ENCODE peak calls at places on chromosomes 16 and 17, in eight cellular contexts. G is epithelial cell of esophagus, Q is mucosa of descending colon, F is brain microvascular endothelial cell, J is lower lobe of right lung, R is upper lobe of right lung, A is upper lobe of left lung, I is AG09309. D is an unnamed sample.

GRCh38 chr17:51770031-51770759 is 388.3 kb downstream of the CA10 start:
- DNase-seq in G (peak), Q (peak), F (no peak), J (no peak), R (no peak), A (no peak), I (no peak), D (no peak)

GRCh38 chr17:207775-208174 is 26.3 kb upstream of the DOC2B start:
- DNase-seq in G (no peak), Q (no peak), F (no peak), J (no peak), R (no peak), A (no peak), I (no peak), D (no peak)

GRCh38 chr17:58329808-58330543 is 1.4 kb upstream of the TSPOAP1 start:
- DNase-seq in G (no peak), Q (no peak), F (no peak), J (peak), R (no peak), A (no peak), I (no peak), D (no peak)

GRCh38 chr17:57682667-57683066 is 62.4 kb downstream of the CCDC182 start:
- DNase-seq in G (no peak), Q (no peak), F (no peak), J (no peak), R (no peak), A (no peak), I (no peak), D (no peak)

GRCh38 chr17:20852541-20853370 is 190.1 kb downstream of the USP22 start:
- DNase-seq in G (peak), Q (peak), F (no peak), J (no peak), R (no peak), A (peak), I (no peak), D (no peak)

GRCh38 chr16:72836985-72837384 is 210.9 kb downstream of the ZFHX3 start:
- DNase-seq in G (no peak), Q (no peak), F (no peak), J (no peak), R (no peak), A (no peak), I (no peak), D (no peak)

GRCh38 chr16:81655474-81656162 is 123.5 kb upstream of the PLCG2 start:
- DNase-seq in G (no peak), Q (no peak), F (no peak), J (no peak), R (no peak), A (no peak), I (no peak), D (no peak)

GRCh38 chr17:27630607-27631408 is at the start of gene LGALS9:
- DNase-seq in G (no peak), Q (peak), F (peak), J (no peak), R (no peak), A (no peak), I (no peak), D (peak)

GRCh38 chr16:22300427-22301071 is 3.3 kb downstream of the POLR3E start:
- DNase-seq in G (peak), Q (peak), F (peak), J (peak), R (no peak), A (no peak), I (peak), D (peak)
- TF ChIP-seq CTCF in G (peak), Q (peak), F (peak), J (peak), R (peak), A (no peak), I (peak), D (peak)

GRCh38 chr17:62014526-62014925 is 50.6 kb downstream of the MED13 start:
- DNase-seq in G (no peak), Q (no peak), F (no peak), J (no peak), R (no peak), A (no peak), I (no peak), D (peak)

GRCh38 chr17:62017496-62017895 is 47.6 kb downstream of the MED13 start:
- DNase-seq in G (peak), Q (no peak), F (peak), J (no peak), R (no peak), A (no peak), I (no peak), D (peak)

DNA sequence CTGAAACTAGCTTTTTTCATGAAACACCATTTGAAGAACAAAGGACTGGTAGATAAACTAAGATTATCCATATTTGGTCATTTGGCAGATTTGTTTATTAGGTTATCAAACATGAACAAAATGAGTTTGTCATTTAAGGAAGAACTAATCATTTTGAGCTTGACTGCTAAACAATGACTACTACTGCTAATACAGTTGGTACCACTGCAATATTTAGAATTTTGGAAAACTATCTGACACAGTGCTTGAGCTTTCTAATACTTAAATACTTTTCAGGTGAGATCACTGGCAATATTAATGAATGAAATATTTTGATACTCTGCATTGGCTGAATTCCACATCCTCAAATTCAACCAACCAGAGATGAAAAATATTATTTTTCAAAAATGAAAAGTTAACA is 47.2 kb downstream of the MED13 start:
- DNase-seq in G (peak), Q (no peak), F (no peak), J (no peak), R (no peak), A (no peak), I (no peak), D (no peak)
- H3K4me3 ChIP-seq in G (no peak), Q (no peak), F (no peak), J (no peak), R (no peak), A (no peak), I (no peak), D (no peak)

DNA sequence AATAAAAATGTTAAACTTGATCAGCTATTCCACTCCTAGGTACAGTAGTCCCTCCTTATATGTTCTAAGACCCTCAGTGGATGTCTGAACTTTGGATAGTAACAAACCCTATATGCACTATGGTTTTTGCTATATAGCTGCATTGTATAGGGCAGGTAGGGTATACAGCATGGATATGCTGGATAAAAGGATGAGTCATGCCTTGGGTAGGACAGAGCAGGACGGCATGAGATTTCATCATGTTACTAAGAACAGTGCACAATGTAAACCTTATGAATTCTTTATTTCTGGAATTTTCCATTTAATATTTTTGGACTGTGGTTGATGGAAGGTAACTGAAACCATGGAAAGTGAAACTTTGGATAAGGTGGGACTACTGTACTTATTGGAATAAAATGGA is 235.1 kb downstream of the CEP112 start:
- DNase-seq in G (peak), Q (no peak), F (peak), J (no peak), R (no peak), A (no peak), I (no peak), D (no peak)
- TF ChIP-seq CTCF in G (no peak), Q (no peak), F (no peak), J (no peak), R (no peak), A (no peak), I (no peak), D (no peak)

DNA sequence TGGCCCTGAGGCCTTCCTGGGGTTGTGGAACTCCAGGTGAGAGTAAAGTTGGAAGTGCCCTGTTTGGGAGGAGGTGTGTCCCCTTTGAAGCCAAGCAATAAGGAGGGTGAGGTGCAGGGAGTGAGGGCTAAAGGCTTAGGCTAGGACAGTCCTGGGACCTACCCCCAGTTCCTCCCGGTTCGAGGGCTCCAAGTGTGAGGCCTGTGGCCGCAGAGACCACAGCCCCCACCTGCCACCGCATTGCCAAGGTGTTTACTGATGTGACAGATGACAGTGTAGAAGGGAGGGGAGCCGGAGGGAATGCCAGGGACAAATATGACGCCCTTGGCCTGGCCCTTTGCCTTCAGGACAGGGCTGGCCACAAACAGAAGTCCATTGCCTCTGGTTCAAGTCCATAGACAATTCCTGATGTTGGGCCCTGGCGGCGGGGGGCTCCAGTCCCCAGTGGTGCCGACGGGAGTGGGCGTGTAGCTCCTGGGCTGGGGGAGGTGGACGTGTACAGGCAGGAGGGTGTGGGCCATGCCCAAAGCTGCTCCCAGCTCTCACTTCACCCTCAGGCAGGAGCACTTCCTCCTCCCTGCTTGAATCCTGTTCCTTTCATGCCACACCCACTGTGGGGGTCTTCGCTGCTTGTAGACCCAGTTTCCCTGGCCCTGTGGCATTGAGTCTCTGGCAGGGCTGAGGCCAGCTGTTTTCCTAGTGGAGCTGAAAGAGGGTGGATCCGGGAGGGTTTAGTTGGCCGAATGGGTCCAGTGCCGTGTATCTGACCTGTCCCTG is 3.2 kb downstream of the ADORA2B start:
- DNase-seq in G (peak), Q (peak), F (no peak), J (no peak), R (no peak), A (peak), I (no peak), D (no peak)
- H3K4me3 ChIP-seq in G (peak), Q (no peak), F (no peak), J (no peak), R (no peak), A (no peak), I (no peak), D (no peak)

DNA sequence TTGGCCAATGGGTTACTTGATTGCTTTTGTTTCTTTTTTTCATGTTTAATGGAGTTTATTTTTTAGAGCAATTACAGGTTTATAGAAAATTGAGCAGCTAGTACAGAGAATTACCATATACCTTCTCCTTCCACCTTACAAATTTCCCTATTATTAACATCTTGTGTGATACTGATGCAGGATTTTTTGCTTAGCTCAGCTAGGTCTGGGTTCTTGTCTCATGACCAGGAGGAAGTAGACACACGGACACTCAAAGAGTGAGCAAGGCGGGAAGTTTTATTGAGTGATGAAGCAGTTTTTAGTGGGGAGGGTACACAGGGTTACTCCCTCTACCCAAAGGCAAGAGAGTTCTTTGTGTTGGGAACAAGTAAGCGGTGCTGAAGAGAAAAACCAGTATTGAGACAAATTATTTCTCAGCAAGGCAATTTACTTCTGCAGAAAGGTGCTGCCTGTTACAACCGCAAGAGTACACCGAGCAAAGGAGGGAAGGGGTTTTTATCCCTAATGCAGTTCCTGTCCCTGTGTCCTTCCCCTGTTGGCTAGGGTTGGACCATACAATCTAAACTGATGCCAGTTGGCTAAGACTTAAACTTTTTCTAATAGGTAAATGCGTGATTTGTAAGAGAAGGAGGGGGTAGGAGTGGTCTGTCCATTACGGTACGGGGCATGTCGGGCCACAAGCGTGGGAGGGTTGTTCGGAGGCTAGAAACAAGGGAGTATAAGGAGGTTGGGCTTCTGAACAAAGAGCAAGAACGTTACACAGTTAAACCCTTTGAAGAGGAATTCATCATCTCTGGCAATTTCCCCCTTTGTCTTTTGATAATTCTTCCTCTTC is 26.9 kb downstream of the SEC14L1 start:
- DNase-seq in G (no peak), Q (no peak), F (no peak), J (no peak), R (no peak), A (no peak), I (no peak), D (no peak)
- TF ChIP-seq CTCF in G (no peak), Q (no peak), F (no peak), J (no peak), R (no peak), A (no peak), I (no peak), D (no peak)

DNA sequence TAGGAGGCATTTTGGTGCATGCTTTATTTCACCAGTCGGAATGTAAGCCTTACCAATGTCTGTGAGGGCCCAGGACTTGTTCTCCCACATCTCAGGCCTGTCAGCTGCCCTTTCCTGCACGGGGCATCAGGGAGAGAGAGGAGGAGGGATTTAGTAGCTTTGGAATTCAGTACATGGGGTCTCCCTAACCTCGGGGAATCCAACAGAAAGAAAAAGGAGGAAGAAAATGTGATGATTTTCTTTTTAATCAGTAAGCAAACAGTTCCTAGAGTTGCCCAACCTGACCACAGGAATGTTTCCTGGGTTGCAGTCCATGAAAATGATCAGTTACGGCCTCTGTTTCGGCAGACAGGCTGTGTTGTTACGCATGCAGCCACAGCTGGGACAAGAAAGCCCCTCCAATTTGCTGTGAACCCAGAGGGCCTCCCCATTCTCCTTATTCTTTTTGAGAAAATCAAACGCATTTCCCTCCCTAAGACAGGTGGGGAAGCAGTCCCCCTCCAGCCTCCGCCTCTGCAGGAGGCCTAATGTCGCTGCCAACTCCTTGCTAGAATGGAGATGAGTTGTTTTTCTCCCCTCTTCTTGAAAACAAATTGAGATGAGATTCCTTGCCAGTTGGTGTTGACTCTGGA is 53.1 kb upstream of the TANGO6 start:
- DNase-seq in G (peak), Q (no peak), F (peak), J (no peak), R (no peak), A (no peak), I (peak), D (peak)
- H3K4me3 ChIP-seq in G (no peak), Q (no peak), F (no peak), J (no peak), R (no peak), A (no peak), I (no peak), D (peak)

GRCh38 chr16:84232060-84232459 is 7.8 kb downstream of the KCNG4 start:
- DNase-seq in G (no peak), Q (no peak), F (no peak), J (no peak), R (no peak), A (no peak), I (no peak), D (no peak)

GRCh38 chr16:84236671-84237070 is 3.1 kb downstream of the KCNG4 start:
- DNase-seq in G (no peak), Q (no peak), F (no peak), J (no peak), R (no peak), A (peak), I (no peak), D (no peak)

GRCh38 chr16:84234656-84235285 is 5.0 kb downstream of the KCNG4 start:
- DNase-seq in G (no peak), Q (no peak), F (no peak), J (no peak), R (no peak), A (no peak), I (no peak), D (no peak)

GRCh38 chr16:84232969-84233368 is 6.8 kb downstream of the KCNG4 start:
- DNase-seq in G (no peak), Q (no peak), F (no peak), J (peak), R (no peak), A (no peak), I (no peak), D (no peak)

GRCh38 chr16:84233748-84234147 is 6.1 kb downstream of the KCNG4 start:
- DNase-seq in G (no peak), Q (no peak), F (no peak), J (no peak), R (no peak), A (no peak), I (no peak), D (no peak)
- TF ChIP-seq CTCF in G (no peak), Q (no peak), F (no peak), J (no peak), R (no peak), A (no peak), I (no peak), D (no peak)

GRCh38 chr17:19002805-19003542 is 1.6 kb downstream of the FAM83G start:
- DNase-seq in G (peak), Q (no peak), F (no peak), J (no peak), R (no peak), A (no peak), I (no peak), D (peak)

GRCh38 chr17:19004601-19005441 is at the start of gene FAM83G:
- DNase-seq in G (peak), Q (peak), F (peak), J (peak), R (peak), A (peak), I (no peak), D (peak)

GRCh38 chr17:19005442-19005773 is 844 bp upstream of the FAM83G start:
- DNase-seq in G (no peak), Q (peak), F (no peak), J (no peak), R (no peak), A (no peak), I (no peak), D (no peak)

GRCh38 chr17:19003543-19003965 is 1.0 kb downstream of the FAM83G start:
- DNase-seq in G (no peak), Q (no peak), F (no peak), J (no peak), R (no peak), A (peak), I (no peak), D (peak)

GRCh38 chr17:19003966-19004600 is 481 bp downstream of the FAM83G start:
- DNase-seq in G (peak), Q (peak), F (no peak), J (no peak), R (peak), A (peak), I (no peak), D (peak)
- H3K4me3 ChIP-seq in G (peak), Q (peak), F (peak), J (peak), R (peak), A (peak), I (peak), D (peak)

DNA sequence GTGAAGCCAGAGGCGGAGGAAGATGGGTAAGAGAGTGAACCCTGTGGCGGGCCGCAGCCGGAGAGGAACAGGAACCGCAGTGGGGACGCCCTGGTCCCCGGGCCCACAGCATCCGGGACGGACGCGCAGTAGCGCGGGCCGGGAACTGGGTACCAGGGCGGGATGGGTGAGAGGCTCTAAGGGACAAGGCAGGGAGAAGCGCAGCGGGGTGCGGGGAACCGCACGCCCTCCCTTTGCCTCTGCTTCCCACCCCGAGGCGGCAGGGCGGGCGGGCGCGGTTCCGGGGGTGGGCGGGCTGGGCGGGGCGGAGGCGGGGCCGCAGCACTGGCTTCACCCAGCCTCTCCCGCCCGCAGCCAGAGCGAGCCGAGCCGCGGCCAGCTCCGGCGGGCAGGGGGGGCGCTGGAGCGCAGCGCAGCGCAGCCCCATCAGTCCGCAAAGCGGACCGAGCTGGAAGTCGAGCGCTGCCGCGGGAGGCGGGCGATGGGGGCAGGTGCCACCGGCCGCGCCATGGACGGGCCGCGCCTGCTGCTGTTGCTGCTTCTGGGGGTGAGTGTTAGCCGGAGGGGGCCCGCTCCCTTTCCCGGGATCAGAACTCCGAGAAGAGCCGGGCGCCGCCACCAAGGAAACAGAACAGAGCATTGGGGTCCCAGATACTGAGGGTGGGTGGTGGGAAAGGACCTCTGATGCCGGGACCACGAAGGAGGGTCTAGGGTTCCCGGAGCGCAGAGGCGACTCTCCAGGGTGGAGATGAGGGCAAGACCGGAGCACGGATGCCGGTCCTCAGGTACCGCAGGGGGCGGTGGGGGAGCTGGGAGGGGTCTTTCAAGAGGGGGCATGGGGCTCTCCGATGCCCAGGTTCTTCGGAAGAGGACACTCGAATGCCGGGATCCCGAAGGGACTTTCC is at the start of gene NGFR:
- DNase-seq in G (peak), Q (peak), F (no peak), J (no peak), R (no peak), A (peak), I (no peak), D (no peak)
- TF ChIP-seq CTCF in G (no peak), Q (no peak), F (no peak), J (peak), R (no peak), A (no peak), I (no peak), D (no peak)